ENCODE peak calls at places on chromosomes 11 and 22, in nine cellular contexts. One of them, this sample, is unnamed.

GRCh38 chr11:71237853-71238252 is 14.5 kb downstream of the SHANK2 start:
- DNase-seq in Kasumi-1: no peak
- DNase-seq in NCI-H345: no peak
- DNase-seq in NCI-H748 treated with DMSO at 0.1 percent for 48 hours: no peak
- DNase-seq in transverse colon: no peak
- DNase-seq in kidney epithelial cell: no peak
- DNase-seq in neural crest cell: no peak
- DNase-seq in stimulated activated CD8-positive, alpha-beta memory T cell treated with anti-CD3 and anti-CD28 coated beads, Interleukin-12 subunit alpha, Interleukin-12 subunit beta, amount 100 ng/mL, for 4 hours: no peak
- DNase-seq in left ventricle myocardium superior: no peak
- DNase-seq in this sample: no peak

GRCh38 chr11:75107187-75107586 is 10.5 kb upstream of the OR2AT4 start:
- DNase-seq in NCI-H748 treated with DMSO at 0.1 percent for 48 hours: no peak
- DNase-seq in neural crest cell: no peak
- DNase-seq in Kasumi-1: no peak
- DNase-seq in kidney epithelial cell: no peak
- DNase-seq in transverse colon: no peak
- DNase-seq in stimulated activated CD8-positive, alpha-beta memory T cell treated with anti-CD3 and anti-CD28 coated beads, Interleukin-12 subunit alpha, Interleukin-12 subunit beta, amount 100 ng/mL, for 4 hours: no peak
- DNase-seq in left ventricle myocardium superior: no peak
- DNase-seq in NCI-H345: no peak
- DNase-seq in this sample: no peak

GRCh38 chr11:67090717-67091116 is 28.3 kb upstream of the KDM2A start:
- DNase-seq in stimulated activated CD8-positive, alpha-beta memory T cell treated with anti-CD3 and anti-CD28 coated beads, Interleukin-12 subunit alpha, Interleukin-12 subunit beta, amount 100 ng/mL, for 4 hours: no peak
- DNase-seq in transverse colon: no peak
- DNase-seq in kidney epithelial cell: no peak
- DNase-seq in NCI-H748 treated with DMSO at 0.1 percent for 48 hours: no peak
- DNase-seq in left ventricle myocardium superior: no peak
- DNase-seq in NCI-H345: no peak
- DNase-seq in neural crest cell: no peak
- DNase-seq in Kasumi-1: no peak
- DNase-seq in this sample: no peak

GRCh38 chr11:96228472-96228871 is 114.5 kb downstream of the MAML2 start:
- DNase-seq in NCI-H748 treated with DMSO at 0.1 percent for 48 hours: no peak
- DNase-seq in neural crest cell: no peak
- DNase-seq in kidney epithelial cell: peak; percentile 82
- DNase-seq in stimulated activated CD8-positive, alpha-beta memory T cell treated with anti-CD3 and anti-CD28 coated beads, Interleukin-12 subunit alpha, Interleukin-12 subunit beta, amount 100 ng/mL, for 4 hours: no peak
- DNase-seq in NCI-H345: no peak
- DNase-seq in left ventricle myocardium superior: peak; percentile 76
- DNase-seq in Kasumi-1: no peak
- DNase-seq in transverse colon: peak; percentile 49
- DNase-seq in this sample: peak; percentile 96

GRCh38 chr11:108549319-108549885 is 44.2 kb downstream of the EXPH5 start:
- DNase-seq in stimulated activated CD8-positive, alpha-beta memory T cell treated with anti-CD3 and anti-CD28 coated beads, Interleukin-12 subunit alpha, Interleukin-12 subunit beta, amount 100 ng/mL, for 4 hours: no peak
- DNase-seq in Kasumi-1: no peak
- DNase-seq in neural crest cell: no peak
- DNase-seq in NCI-H748 treated with DMSO at 0.1 percent for 48 hours: no peak
- DNase-seq in kidney epithelial cell: no peak
- DNase-seq in transverse colon: no peak
- DNase-seq in left ventricle myocardium superior: no peak
- DNase-seq in NCI-H345: no peak
- DNase-seq in this sample: no peak

GRCh38 chr22:19524170-19525115 is at the start of gene CLDN5:
- DNase-seq in stimulated activated CD8-positive, alpha-beta memory T cell treated with anti-CD3 and anti-CD28 coated beads, Interleukin-12 subunit alpha, Interleukin-12 subunit beta, amount 100 ng/mL, for 4 hours: no peak
- DNase-seq in Kasumi-1: no peak
- DNase-seq in NCI-H748 treated with DMSO at 0.1 percent for 48 hours: no peak
- DNase-seq in left ventricle myocardium superior: peak; percentile 69
- DNase-seq in NCI-H345: no peak
- DNase-seq in transverse colon: no peak
- DNase-seq in kidney epithelial cell: no peak
- DNase-seq in neural crest cell: no peak
- DNase-seq in this sample: peak; percentile 36

GRCh38 chr11:86421976-86422770 is 47.5 kb downstream of the CCDC81 start:
- DNase-seq in transverse colon: no peak
- DNase-seq in neural crest cell: no peak
- DNase-seq in kidney epithelial cell: no peak
- DNase-seq in left ventricle myocardium superior: no peak
- DNase-seq in NCI-H345: no peak
- DNase-seq in stimulated activated CD8-positive, alpha-beta memory T cell treated with anti-CD3 and anti-CD28 coated beads, Interleukin-12 subunit alpha, Interleukin-12 subunit beta, amount 100 ng/mL, for 4 hours: no peak
- DNase-seq in NCI-H748 treated with DMSO at 0.1 percent for 48 hours: no peak
- DNase-seq in Kasumi-1: peak; percentile 22
- DNase-seq in this sample: no peak

GRCh38 chr22:27995801-27996528 is 76.9 kb upstream of the PITPNB start:
- DNase-seq in kidney epithelial cell: no peak
- DNase-seq in transverse colon: peak; percentile 6
- DNase-seq in NCI-H345: no peak
- DNase-seq in Kasumi-1: no peak
- DNase-seq in NCI-H748 treated with DMSO at 0.1 percent for 48 hours: no peak
- DNase-seq in neural crest cell: no peak
- DNase-seq in stimulated activated CD8-positive, alpha-beta memory T cell treated with anti-CD3 and anti-CD28 coated beads, Interleukin-12 subunit alpha, Interleukin-12 subunit beta, amount 100 ng/mL, for 4 hours: no peak
- DNase-seq in left ventricle myocardium superior: no peak
- DNase-seq in this sample: no peak

GRCh38 chr11:32658639-32659406 is 75.2 kb downstream of the EIF3M start:
- DNase-seq in Kasumi-1: no peak
- DNase-seq in left ventricle myocardium superior: no peak
- DNase-seq in NCI-H748 treated with DMSO at 0.1 percent for 48 hours: no peak
- DNase-seq in neural crest cell: no peak
- DNase-seq in kidney epithelial cell: no peak
- DNase-seq in stimulated activated CD8-positive, alpha-beta memory T cell treated with anti-CD3 and anti-CD28 coated beads, Interleukin-12 subunit alpha, Interleukin-12 subunit beta, amount 100 ng/mL, for 4 hours: no peak
- DNase-seq in transverse colon: no peak
- DNase-seq in NCI-H345: no peak
- DNase-seq in this sample: no peak

GRCh38 chr11:12888525-12889158 is 120.5 kb upstream of the RASSF10 start:
- DNase-seq in left ventricle myocardium superior: peak; percentile 92
- DNase-seq in NCI-H748 treated with DMSO at 0.1 percent for 48 hours: peak; percentile 67
- DNase-seq in kidney epithelial cell: no peak
- DNase-seq in NCI-H345: peak; percentile 67
- DNase-seq in neural crest cell: peak; percentile 84
- DNase-seq in transverse colon: peak; percentile 89
- DNase-seq in Kasumi-1: peak; percentile 64
- DNase-seq in stimulated activated CD8-positive, alpha-beta memory T cell treated with anti-CD3 and anti-CD28 coated beads, Interleukin-12 subunit alpha, Interleukin-12 subunit beta, amount 100 ng/mL, for 4 hours: peak; percentile 4
- DNase-seq in this sample: peak; percentile 97

This sample was measured in cardiac muscle cell.